ENCODE peak calls at places on chromosomes 11 and 22, in seven cellular contexts. N, F, J, G, E, C and M are unnamed samples.

GRCh38 chr11:84922836-84923235 is 704.3 kb downstream of the DLG2 start:
- DNase-seq in N (no peak), F (peak; percentile 25), J (no peak), G (no peak), E (no peak), C (no peak), M (no peak)

GRCh38 chr22:50684986-50685385 is 12.4 kb downstream of the SHANK3 start:
- DNase-seq in N (no peak), F (no peak), J (no peak), G (peak; percentile 28), E (peak; percentile 23), C (no peak), M (no peak)

GRCh38 chr22:46596819-46597218 is 23.4 kb upstream of the GRAMD4 start:
- DNase-seq in N (no peak), F (no peak), J (no peak), G (no peak), E (peak; percentile 89), C (no peak), M (no peak)

GRCh38 chr11:121499405-121499804 is 46.6 kb upstream of the SORL1-AS1 start:
- DNase-seq in N (no peak), F (no peak), J (no peak), G (no peak), E (no peak), C (no peak), M (no peak)

GRCh38 chr11:7417328-7417727 is 68.0 kb upstream of the OLFML1 start:
- DNase-seq in N (no peak), F (no peak), J (no peak), G (no peak), E (no peak), C (no peak), M (no peak)

GRCh38 chr11:129374081-129374992 is 1.3 kb upstream of the BARX2 start:
- DNase-seq in N (peak; percentile 32), F (peak; percentile 33), J (no peak), G (no peak), E (no peak), C (no peak), M (no peak)

GRCh38 chr22:17230239-17230638 is 11.0 kb upstream of the ADA2 start:
- DNase-seq in N (no peak), F (no peak), J (no peak), G (no peak), E (no peak), C (no peak), M (no peak)

GRCh38 chr11:820655-821512 is 2.2 kb downstream of the PNPLA2 start:
- DNase-seq in N (no peak), F (no peak), J (no peak), G (peak; percentile 66), E (peak; percentile 88), C (no peak), M (peak; percentile 89)

GRCh38 chr22:36376265-36376664 is 11.5 kb downstream of the MYH9 start:
- DNase-seq in N (no peak), F (no peak), J (no peak), G (no peak), E (no peak), C (no peak), M (no peak)

GRCh38 chr22:48299801-48300200 is 1527.9 kb downstream of the BRD1 start:
- DNase-seq in N (no peak), F (no peak), J (no peak), G (no peak), E (no peak), C (no peak), M (no peak)

GRCh38 chr11:26297179-26297970 is 34.6 kb upstream of the ANO3 start:
- DNase-seq in N (peak; percentile 37), F (peak; percentile 61), J (peak; percentile 48), G (peak; percentile 87), E (no peak), C (peak; percentile 15), M (peak; percentile 82)

GRCh38 chr22:23218867-23219251 is 38.5 kb downstream of the BCR start:
- DNase-seq in N (no peak), F (peak; percentile 86), J (no peak), G (no peak), E (peak; percentile 57), C (no peak), M (peak; percentile 31)

GRCh38 chr11:33296695-33297094 is 39.5 kb downstream of the HIPK3 start:
- DNase-seq in N (no peak), F (no peak), J (no peak), G (no peak), E (no peak), C (no peak), M (no peak)

GRCh38 chr22:32502346-32502745 is 27.7 kb downstream of the FBXO7 start:
- DNase-seq in N (no peak), F (no peak), J (no peak), G (no peak), E (no peak), C (no peak), M (no peak)

GRCh38 chr11:19196458-19196857 is 5.3 kb downstream of the CSRP3 start:
- DNase-seq in N (no peak), F (no peak), J (no peak), G (no peak), E (no peak), C (no peak), M (no peak)

GRCh38 chr22:25202290-25202921 is 2.7 kb downstream of the CRYBB3 start:
- DNase-seq in N (peak; percentile 85), F (peak; percentile 78), J (peak; percentile 9), G (peak; percentile 71), E (peak; percentile 72), C (peak; percentile 66), M (peak; percentile 42)

GRCh38 chr22:27625769-27626674 is 175.5 kb downstream of the MN1 start:
- DNase-seq in N (no peak), F (no peak), J (no peak), G (peak; percentile 48), E (no peak), C (no peak), M (no peak)

GRCh38 chr11:92846542-92847125 is 122.8 kb upstream of the MTNR1B start:
- DNase-seq in N (no peak), F (no peak), J (no peak), G (no peak), E (no peak), C (no peak), M (no peak)